ENCODE peak calls at places on chromosomes 4 and X, in eight cellular contexts. One of them, this sample, is unnamed.
A peak's percentile ranks its signal among the peaks of the same experiment; 100 is the strongest.

GRCh38 chr4:40586034-40586433 is 43.6 kb downstream of the RBM47 start:
- DNase-seq in Kasumi-1: no peak
- DNase-seq in GM12864: no peak
- DNase-seq in uterus: no peak
- DNase-seq in fibroblast of mammary gland: peak; percentile 32
- DNase-seq in progenitor cell of endocrine pancreas: no peak
- DNase-seq in mesenchymal stem cell: peak; percentile 26
- DNase-seq in omental fat pad: no peak
- DNase-seq in this sample: no peak

GRCh38 chr4:41095192-41095872 is 119.0 kb downstream of the APBB2 start:
- DNase-seq in Kasumi-1: no peak
- DNase-seq in GM12864: no peak
- DNase-seq in uterus: no peak
- DNase-seq in fibroblast of mammary gland: no peak
- DNase-seq in progenitor cell of endocrine pancreas: no peak
- DNase-seq in mesenchymal stem cell: no peak
- DNase-seq in omental fat pad: no peak
- DNase-seq in this sample: no peak

GRCh38 chr4:109429545-109429944 is 4.1 kb upstream of the SEC24B start:
- DNase-seq in Kasumi-1: no peak
- DNase-seq in GM12864: no peak
- DNase-seq in uterus: no peak
- DNase-seq in fibroblast of mammary gland: no peak
- DNase-seq in progenitor cell of endocrine pancreas: no peak
- DNase-seq in mesenchymal stem cell: no peak
- DNase-seq in omental fat pad: no peak
- DNase-seq in this sample: no peak

GRCh38 chrX:70998402-70999027 is 67.6 kb upstream of the SLC7A3 start:
- DNase-seq in Kasumi-1: peak; percentile 28
- DNase-seq in GM12864: peak; percentile 3
- DNase-seq in uterus: no peak
- DNase-seq in fibroblast of mammary gland: peak; percentile 46
- DNase-seq in progenitor cell of endocrine pancreas: no peak
- DNase-seq in mesenchymal stem cell: peak; percentile 38
- DNase-seq in omental fat pad: no peak
- DNase-seq in this sample: peak; percentile 18

GRCh38 chr4:159250751-159251325 is 148.0 kb downstream of the RAPGEF2 start:
- DNase-seq in Kasumi-1: no peak
- DNase-seq in GM12864: no peak
- DNase-seq in uterus: no peak
- DNase-seq in fibroblast of mammary gland: no peak
- DNase-seq in progenitor cell of endocrine pancreas: no peak
- DNase-seq in mesenchymal stem cell: no peak
- DNase-seq in omental fat pad: no peak
- DNase-seq in this sample: no peak

GRCh38 chr4:107196312-107196711 is 160.2 kb upstream of the DKK2 start:
- DNase-seq in Kasumi-1: no peak
- DNase-seq in GM12864: no peak
- DNase-seq in uterus: no peak
- DNase-seq in fibroblast of mammary gland: no peak
- DNase-seq in progenitor cell of endocrine pancreas: no peak
- DNase-seq in mesenchymal stem cell: no peak
- DNase-seq in omental fat pad: no peak
- DNase-seq in this sample: no peak

GRCh38 chrX:114465689-114466088 is 118.2 kb upstream of the HTR2C start:
- DNase-seq in Kasumi-1: no peak
- DNase-seq in GM12864: no peak
- DNase-seq in uterus: no peak
- DNase-seq in fibroblast of mammary gland: no peak
- DNase-seq in progenitor cell of endocrine pancreas: no peak
- DNase-seq in mesenchymal stem cell: no peak
- DNase-seq in omental fat pad: no peak
- DNase-seq in this sample: no peak

GRCh38 chr4:13516315-13516860 is 27.9 kb downstream of the NKX3-2 start:
- DNase-seq in Kasumi-1: no peak
- DNase-seq in GM12864: no peak
- DNase-seq in uterus: no peak
- DNase-seq in fibroblast of mammary gland: no peak
- DNase-seq in progenitor cell of endocrine pancreas: no peak
- DNase-seq in mesenchymal stem cell: no peak
- DNase-seq in omental fat pad: no peak
- DNase-seq in this sample: no peak

GRCh38 chrX:38552721-38553120 is 8.6 kb upstream of the TSPAN7 start:
- DNase-seq in Kasumi-1: no peak
- DNase-seq in GM12864: no peak
- DNase-seq in uterus: no peak
- DNase-seq in fibroblast of mammary gland: no peak
- DNase-seq in progenitor cell of endocrine pancreas: no peak
- DNase-seq in mesenchymal stem cell: no peak
- DNase-seq in omental fat pad: no peak
- DNase-seq in this sample: peak; percentile 17

GRCh38 chr4:77232653-77233052 is 75.6 kb downstream of the CCNG2 start:
- DNase-seq in Kasumi-1: no peak
- DNase-seq in GM12864: no peak
- DNase-seq in uterus: no peak
- DNase-seq in fibroblast of mammary gland: peak; percentile 33
- DNase-seq in progenitor cell of endocrine pancreas: no peak
- DNase-seq in mesenchymal stem cell: peak; percentile 9
- DNase-seq in omental fat pad: no peak
- DNase-seq in this sample: peak; percentile 12

GRCh38 chr4:88823058-88823919 is 125.7 kb upstream of the NAP1L5 start:
- DNase-seq in Kasumi-1: peak; percentile 93
- DNase-seq in GM12864: no peak
- DNase-seq in uterus: peak; percentile 86
- DNase-seq in fibroblast of mammary gland: peak; percentile 97
- DNase-seq in progenitor cell of endocrine pancreas: peak; percentile 58
- DNase-seq in mesenchymal stem cell: peak; percentile 98
- DNase-seq in omental fat pad: peak; percentile 52
- DNase-seq in this sample: peak; percentile 41

GRCh38 chr4:158884280-158884679 is 115.5 kb downstream of the FNIP2 start:
- DNase-seq in Kasumi-1: no peak
- DNase-seq in GM12864: no peak
- DNase-seq in uterus: no peak
- DNase-seq in fibroblast of mammary gland: peak; percentile 13
- DNase-seq in progenitor cell of endocrine pancreas: no peak
- DNase-seq in mesenchymal stem cell: no peak
- DNase-seq in omental fat pad: no peak
- DNase-seq in this sample: no peak

This sample was measured in SW480.